ENCODE peak calls at places on chromosomes 12 and 14, in five cellular contexts. I is astrocyte of the hippocampus, S is progenitor cell of endocrine pancreas, K is EH, T is DMS153. F is an unnamed sample.

GRCh38 chr14:26255213-26255612 is 342.6 kb downstream of the NOVA1 start:
- DNase-seq in I (peak), S (no peak), K (no peak), T (no peak), F (peak)

GRCh38 chr12:96177013-96177412 is 17.2 kb upstream of the ELK3 start:
- DNase-seq in I (peak), S (no peak), K (peak), T (no peak), F (no peak)

GRCh38 chr12:3777206-3777809 is 24.4 kb upstream of the CRACR2A start:
- DNase-seq in I (peak), S (no peak), K (peak), T (peak), F (peak)

GRCh38 chr14:104477804-104478375 is 101.7 kb upstream of the C14orf180 start:
- DNase-seq in I (no peak), S (no peak), K (no peak), T (peak), F (no peak)

GRCh38 chr12:64181504-64182291 is 40.4 kb downstream of the KICS2 start:
- DNase-seq in I (peak), S (no peak), K (peak), T (peak), F (peak)

GRCh38 chr14:70624972-70625371 is 16.7 kb upstream of the TTC9 start:
- DNase-seq in I (peak), S (no peak), K (no peak), T (no peak), F (no peak)

GRCh38 chr12:98295681-98296080 is 219.7 kb upstream of the TMPO start:
- DNase-seq in I (peak), S (no peak), K (peak), T (no peak), F (no peak)

GRCh38 chr12:25065035-25065434 is 116.1 kb upstream of the BCAT1 start:
- DNase-seq in I (no peak), S (no peak), K (no peak), T (no peak), F (no peak)

GRCh38 chr14:91349481-91350074 is 68.0 kb downstream of the CCDC88C start:
- DNase-seq in I (no peak), S (no peak), K (no peak), T (no peak), F (no peak)

GRCh38 chr14:106436310-106436905 is 910.0 kb downstream of the TMEM121 start:
- DNase-seq in I (no peak), S (no peak), K (no peak), T (no peak), F (peak)

GRCh38 chr14:31937730-31938346 is 139.3 kb upstream of the ARHGAP5 start:
- DNase-seq in I (peak), S (no peak), K (peak), T (peak), F (no peak)

GRCh38 chr14:49512147-49512551 is 74.0 kb downstream of the RPS29 start:
- DNase-seq in I (peak), S (no peak), K (peak), T (no peak), F (no peak)

GRCh38 chr14:104112113-104112505 is 26.3 kb upstream of the KIF26A start:
- DNase-seq in I (no peak), S (no peak), K (no peak), T (no peak), F (no peak)

GRCh38 chr12:65266408-65266807 is 12.1 kb upstream of the MSRB3 start:
- DNase-seq in I (no peak), S (no peak), K (no peak), T (no peak), F (no peak)

GRCh38 chr14:93857081-93857480 is 68.8 kb upstream of the PRIMA1 start:
- DNase-seq in I (no peak), S (no peak), K (no peak), T (no peak), F (no peak)

GRCh38 chr12:86727151-86727550 is 471.0 kb upstream of the MGAT4C start:
- DNase-seq in I (peak), S (no peak), K (peak), T (no peak), F (peak)

GRCh38 chr12:27014085-27014858 is at the start of gene TM7SF3:
- DNase-seq in I (peak), S (peak), K (peak), T (peak), F (peak)

GRCh38 chr14:50230601-50231474 is 540 bp downstream of the SOS2 start:
- DNase-seq in I (peak), S (peak), K (peak), T (peak), F (no peak)

GRCh38 chr12:94707892-94708291 is 57.5 kb upstream of the TMCC3 start:
- DNase-seq in I (peak), S (no peak), K (peak), T (no peak), F (no peak)

GRCh38 chr14:105026789-105027563 is 6.1 kb upstream of the CDCA4 start:
- DNase-seq in I (peak), S (no peak), K (peak), T (no peak), F (peak)

GRCh38 chr12:1367731-1368285 is 226.6 kb downstream of the FBXL14 start:
- DNase-seq in I (peak), S (no peak), K (no peak), T (no peak), F (no peak)

GRCh38 chr14:92105845-92106094 is 612 bp downstream of the ATXN3 start:
- DNase-seq in I (no peak), S (no peak), K (peak), T (no peak), F (no peak)

GRCh38 chr12:52004042-52004648 is 2.6 kb upstream of the TAMALIN start:
- DNase-seq in I (peak), S (no peak), K (peak), T (peak), F (no peak)

GRCh38 chr12:123936471-123936870 is 36.2 kb downstream of the CCDC92 start:
- DNase-seq in I (no peak), S (no peak), K (no peak), T (no peak), F (no peak)

GRCh38 chr12:131774576-131774975 is 53.6 kb upstream of the MMP17 start:
- DNase-seq in I (peak), S (no peak), K (no peak), T (no peak), F (no peak)

GRCh38 chr12:64389154-64389553 is 1.4 kb downstream of the C12orf56 start:
- DNase-seq in I (no peak), S (no peak), K (no peak), T (peak), F (no peak)

GRCh38 chr12:125634813-125635212 is 569.6 kb downstream of the AACS start:
- DNase-seq in I (no peak), S (no peak), K (no peak), T (no peak), F (peak)

GRCh38 chr14:81472096-81472800 is 61.4 kb downstream of the SEL1L start:
- DNase-seq in I (no peak), S (no peak), K (no peak), T (no peak), F (no peak)

GRCh38 chr12:32140867-32141266 is 34.2 kb downstream of the BICD1 start:
- DNase-seq in I (no peak), S (no peak), K (no peak), T (no peak), F (no peak)

GRCh38 chr12:53564941-53565340 is 57.7 kb upstream of the NPFF start:
- DNase-seq in I (no peak), S (no peak), K (no peak), T (no peak), F (no peak)

GRCh38 chr12:123097521-123098084 is 53.3 kb downstream of the PITPNM2 start:
- DNase-seq in I (no peak), S (no peak), K (no peak), T (no peak), F (no peak)

GRCh38 chr14:23829736-23830474 is 123.7 kb upstream of the DHRS4 start:
- DNase-seq in I (peak), S (no peak), K (peak), T (no peak), F (no peak)

GRCh38 chr14:68210729-68211299 is 391.2 kb downstream of the RAD51B start:
- DNase-seq in I (peak), S (no peak), K (peak), T (no peak), F (no peak)

GRCh38 chr12:54033106-54033979 is 493 bp downstream of the HOXC5 start:
- DNase-seq in I (no peak), S (no peak), K (peak), T (peak), F (peak)

F was measured in LNCaP clone FGC.